ENCODE peak calls at places on chromosomes 1 and 21, in nine cellular contexts. B is aorta, W is dermis blood vessel endothelial cell, L is lower leg skin, U is NCI-H2171, Z is H9, D is cardiac muscle cell, V is NCI-H1417, A is HuH-7.5. F is an unnamed sample.

GRCh38 chr1:205571747-205572146 is 60.1 kb downstream of the ELK4 start:
- DNase-seq in B (peak; percentile 32), W (no peak), L (no peak), U (no peak), Z (no peak), D (no peak), V (no peak), A (no peak), F (no peak)

GRCh38 chr1:229943988-229944743 is 122.9 kb upstream of the GALNT2 start:
- DNase-seq in B (no peak), W (no peak), L (no peak), U (no peak), Z (no peak), D (no peak), V (no peak), A (no peak), F (no peak)

GRCh38 chr1:206029484-206029883 is 5.8 kb upstream of the CTSE start:
- DNase-seq in B (no peak), W (no peak), L (peak; percentile 64), U (no peak), Z (no peak), D (peak; percentile 86), V (no peak), A (no peak), F (no peak)

GRCh38 chr1:163068716-163069115 is 445 bp upstream of the RGS4 start:
- DNase-seq in B (no peak), W (peak; percentile 46), L (no peak), U (no peak), Z (no peak), D (peak; percentile 66), V (no peak), A (no peak), F (no peak)

GRCh38 chr21:29182674-29183073 is 52.2 kb downstream of the MAP3K7CL start:
- DNase-seq in B (no peak), W (no peak), L (no peak), U (no peak), Z (no peak), D (no peak), V (no peak), A (no peak), F (no peak)

GRCh38 chr21:34693192-34693810 is 24.5 kb downstream of the CLIC6 start:
- DNase-seq in B (no peak), W (peak; percentile 76), L (peak; percentile 65), U (peak; percentile 38), Z (peak; percentile 43), D (peak; percentile 83), V (peak; percentile 86), A (peak; percentile 35), F (peak; percentile 51)

GRCh38 chr1:247060771-247061170 is 17.8 kb downstream of the ZNF670 start:
- DNase-seq in B (no peak), W (no peak), L (no peak), U (no peak), Z (no peak), D (no peak), V (no peak), A (no peak), F (no peak)

GRCh38 chr1:93177991-93178390 is 2.2 kb downstream of the TMED5 start:
- DNase-seq in B (no peak), W (peak; percentile 50), L (no peak), U (no peak), Z (no peak), D (peak; percentile 55), V (no peak), A (no peak), F (no peak)

GRCh38 chr1:188497020-188497419 is 1668.3 kb downstream of the PLA2G4A start:
- DNase-seq in B (no peak), W (no peak), L (no peak), U (no peak), Z (no peak), D (no peak), V (no peak), A (no peak), F (no peak)

GRCh38 chr1:202274611-202275010 is 67.1 kb downstream of the UBE2T start:
- DNase-seq in B (no peak), W (peak; percentile 80), L (no peak), U (no peak), Z (peak; percentile 41), D (peak; percentile 52), V (peak; percentile 23), A (peak; percentile 50), F (peak; percentile 42)

GRCh38 chr1:235199441-235199840 is 38.4 kb upstream of the RBM34 start:
- DNase-seq in B (no peak), W (peak; percentile 66), L (no peak), U (no peak), Z (peak; percentile 65), D (peak; percentile 74), V (no peak), A (no peak), F (no peak)

GRCh38 chr1:42324398-42325013 is 10.5 kb downstream of the FOXJ3 start:
- DNase-seq in B (no peak), W (no peak), L (no peak), U (no peak), Z (no peak), D (no peak), V (no peak), A (no peak), F (no peak)

GRCh38 chr1:213656039-213656438 is 331.7 kb upstream of the PROX1 start:
- DNase-seq in B (no peak), W (no peak), L (no peak), U (no peak), Z (no peak), D (no peak), V (no peak), A (no peak), F (no peak)

GRCh38 chr1:145964328-145965118 is at the start of the genes ANKRD34A and POLR3GL:
- DNase-seq in B (peak; percentile 97), W (peak; percentile 94), L (peak; percentile 97), U (peak; percentile 87), Z (peak; percentile 98), D (peak; percentile 91), V (peak; percentile 99), A (peak; percentile 93), F (peak; percentile 95)

GRCh38 chr1:198669023-198669698 is 30.3 kb downstream of the PTPRC start:
- DNase-seq in B (no peak), W (peak; percentile 64), L (no peak), U (no peak), Z (no peak), D (peak; percentile 84), V (no peak), A (no peak), F (no peak)

GRCh38 chr1:240194120-240194519 is 102.4 kb downstream of the FMN2 start:
- DNase-seq in B (no peak), W (no peak), L (no peak), U (no peak), Z (no peak), D (peak; percentile 60), V (no peak), A (no peak), F (no peak)

GRCh38 chr1:234538930-234539649 is 60.1 kb upstream of the TARBP1 start:
- DNase-seq in B (no peak), W (no peak), L (peak; percentile 64), U (peak; percentile 12), Z (no peak), D (no peak), V (peak; percentile 6), A (no peak), F (no peak)

GRCh38 chr1:179938752-179939151 is 15.9 kb upstream of the CEP350 start:
- DNase-seq in B (no peak), W (peak; percentile 13), L (no peak), U (no peak), Z (no peak), D (peak; percentile 84), V (no peak), A (no peak), F (no peak)

GRCh38 chr1:57590978-57591377 is 167.1 kb upstream of the DAB1 start:
- DNase-seq in B (no peak), W (no peak), L (no peak), U (no peak), Z (peak; percentile 45), D (no peak), V (no peak), A (peak; percentile 25), F (no peak)

GRCh38 chr1:219298581-219299148 is 125.0 kb downstream of the LYPLAL1 start:
- DNase-seq in B (no peak), W (peak; percentile 14), L (no peak), U (no peak), Z (no peak), D (peak; percentile 85), V (no peak), A (no peak), F (no peak)

GRCh38 chr1:214380418-214380817 is 99.5 kb downstream of the SMYD2 start:
- DNase-seq in B (no peak), W (no peak), L (no peak), U (no peak), Z (peak; percentile 74), D (no peak), V (no peak), A (no peak), F (peak; percentile 82)

F was measured in Caco-2.